ENCODE peak calls at places on chromosomes 4 and X, in ten cellular contexts. B, X, Y, C, S, G, W, T, P and Q are unnamed samples.

GRCh38 chrX:45628041-45628440 is 427.4 kb upstream of the DIPK2B start:
- DNase-seq in X (no peak), S (no peak), C (no peak), G (no peak), Y (no peak), W (no peak), B (no peak), P (no peak), T (no peak), Q (no peak)

GRCh38 chrX:13197961-13198761 is 121.7 kb downstream of the ATXN3L start:
- DNase-seq in S (no peak), C (no peak), W (no peak), X (no peak), B (no peak), Y (no peak), P (no peak), G (no peak), T (no peak), Q (no peak)

GRCh38 chr4:72031868-72032619 is at the start of gene NPFFR2:
- DNase-seq in S (no peak), Y (no peak), C (no peak), T (no peak), X (peak; percentile 72), B (no peak), P (no peak), W (no peak), G (no peak), Q (peak; percentile 20)

GRCh38 chr4:177492022-177492421 is 49.8 kb upstream of the AGA start:
- DNase-seq in S (no peak), Y (no peak), C (no peak), G (no peak), W (no peak), B (no peak), T (no peak), P (no peak), X (no peak), Q (no peak)

GRCh38 chrX:54961750-54962149 is 32.2 kb downstream of the PFKFB1 start:
- DNase-seq in T (no peak), C (no peak), B (no peak), Y (no peak), P (no peak), X (no peak), S (no peak), G (no peak), W (no peak), Q (no peak)

GRCh38 chr4:38117614-38118013 is 157.4 kb downstream of the PTTG2 start:
- DNase-seq in G (no peak), B (no peak), W (no peak), C (no peak), S (no peak), X (no peak), T (peak; percentile 20), Y (no peak), P (no peak), Q (no peak)

GRCh38 chrX:150085881-150086280 is 147.6 kb upstream of the EOLA2 start:
- DNase-seq in B (no peak), W (no peak), S (no peak), G (no peak), Y (no peak), P (no peak), T (no peak), C (no peak), X (no peak), Q (peak; percentile 62)

GRCh38 chrX:30906726-30907125 is 17.7 kb upstream of the TAB3 start:
- DNase-seq in G (no peak), Y (no peak), S (no peak), B (no peak), X (no peak), P (no peak), W (no peak), T (no peak), C (no peak), Q (no peak)

GRCh38 chr4:164935363-164935762 is 42.1 kb downstream of the TRIM61 start:
- DNase-seq in C (no peak), X (no peak), T (no peak), B (no peak), G (peak; percentile 25), W (no peak), P (no peak), S (no peak), Y (peak; percentile 51), Q (no peak)

GRCh38 chr4:97990409-97990808 is 152.9 kb downstream of the STPG2 start:
- DNase-seq in S (no peak), T (no peak), B (no peak), W (no peak), C (no peak), P (no peak), Y (no peak), X (no peak), G (no peak), Q (no peak)

GRCh38 chr4:173499568-173500535 is 30.2 kb downstream of the HAND2 start:
- DNase-seq in S (no peak), Y (no peak), W (no peak), P (no peak), X (no peak), C (no peak), B (peak; percentile 64), T (no peak), G (no peak), Q (no peak)

GRCh38 chr4:173500841-173501591 is 29.0 kb downstream of the HAND2 start:
- DNase-seq in W (no peak), T (no peak), C (no peak), Y (no peak), G (no peak), X (no peak), B (peak; percentile 68), P (no peak), S (no peak), Q (no peak)

GRCh38 chr4:173498023-173498422 is 32.0 kb downstream of the HAND2 start:
- DNase-seq in Y (no peak), X (no peak), T (no peak), B (peak; percentile 57), G (no peak), P (no peak), C (no peak), W (no peak), S (no peak), Q (no peak)

GRCh38 chr4:173501592-173502150 is 28.4 kb downstream of the HAND2 start:
- DNase-seq in B (peak; percentile 47), X (no peak), Y (no peak), W (no peak), T (no peak), G (no peak), P (no peak), C (no peak), S (no peak), Q (no peak)

DNA sequence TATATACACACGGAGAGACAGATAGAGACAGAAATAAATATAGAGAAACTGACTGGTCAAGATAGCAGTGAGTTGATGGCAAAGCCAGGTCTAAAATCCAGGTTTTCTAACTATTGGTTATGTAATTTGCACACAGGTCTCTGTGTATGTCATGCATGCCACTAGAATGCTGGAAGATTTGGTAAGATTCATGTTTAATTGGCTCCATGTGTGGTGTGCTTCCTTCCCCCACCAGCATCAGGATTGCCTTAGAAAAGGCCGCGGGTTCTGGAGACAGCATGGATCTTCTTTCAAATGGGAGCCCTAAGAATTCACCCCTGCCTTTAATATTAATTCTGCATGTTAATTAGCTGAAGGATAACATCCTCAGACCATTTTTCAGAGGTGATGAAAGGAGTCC is 31.3 kb downstream of the HAND2 start:
- DNase-seq in B (peak; percentile 17), P (no peak), Y (no peak), G (no peak), T (no peak), W (no peak), X (no peak), C (no peak), S (no peak), Q (no peak)
- TF ChIP-seq POLR2AphosphoS5 in B (no peak), P (no peak), Y (no peak), G (no peak), T (no peak), W (no peak), X (no peak), C (no peak), S (no peak), Q (no peak)

GRCh38 chr4:153345011-153345981 is 808 bp downstream of the MND1 start:
- DNase-seq in Y (no peak), P (no peak), C (no peak), S (peak; percentile 17), W (no peak), G (peak; percentile 64), B (no peak), T (peak; percentile 70), X (peak; percentile 79), Q (peak; percentile 66)
- TF ChIP-seq POLR2AphosphoS5 in Y (no peak), P (no peak), C (no peak), S (no peak), W (no peak), G (no peak), B (no peak), T (peak; percentile 33), X (no peak), Q (no peak)

GRCh38 chr4:41044165-41044564 is 170.2 kb downstream of the APBB2 start:
- DNase-seq in P (no peak), T (no peak), W (no peak), S (no peak), C (no peak), B (no peak), X (no peak), G (no peak), Y (no peak), Q (no peak)

GRCh38 chr4:41041541-41041940 is 172.8 kb downstream of the APBB2 start:
- DNase-seq in G (no peak), S (no peak), W (no peak), Y (no peak), T (no peak), B (no peak), C (no peak), P (no peak), X (no peak), Q (no peak)

GRCh38 chr4:41044791-41045190 is 169.6 kb downstream of the APBB2 start:
- DNase-seq in Y (no peak), X (no peak), B (no peak), W (no peak), C (no peak), S (no peak), T (no peak), G (no peak), P (no peak), Q (no peak)

GRCh38 chr4:41038304-41038703 is 176.0 kb downstream of the APBB2 start:
- DNase-seq in T (no peak), C (no peak), G (no peak), Y (no peak), B (no peak), P (no peak), S (no peak), W (no peak), X (no peak), Q (no peak)

DNA sequence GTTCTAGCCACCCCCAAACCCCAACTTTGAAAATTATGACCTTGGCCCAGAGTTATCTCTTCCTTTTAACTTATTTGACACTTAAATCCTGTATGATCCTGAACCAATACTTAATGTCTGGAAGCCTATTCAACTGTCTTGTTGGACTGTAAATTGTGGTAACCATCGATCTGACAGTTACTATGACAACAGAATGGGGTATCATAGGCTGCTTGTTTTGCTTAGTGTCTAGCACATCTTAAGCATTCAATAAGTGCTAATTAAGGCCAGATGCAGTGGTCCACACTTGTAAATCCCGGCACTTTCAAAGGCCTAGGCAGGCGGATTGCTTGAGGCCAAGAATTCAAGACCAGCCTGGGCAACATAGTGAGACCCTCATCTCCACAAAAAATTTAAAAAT is 175.0 kb downstream of the APBB2 start:
- DNase-seq in B (no peak), P (no peak), Y (no peak), T (no peak), W (no peak), X (no peak), C (no peak), G (no peak), S (no peak), Q (no peak)
- TF ChIP-seq POLR2AphosphoS5 in B (no peak), P (no peak), Y (no peak), T (no peak), W (no peak), X (no peak), C (no peak), G (no peak), S (no peak), Q (no peak)

GRCh38 chr4:2253160-2254084 is 8.5 kb downstream of the MXD4 start:
- DNase-seq in W (no peak), G (no peak), T (no peak), C (no peak), S (peak; percentile 10), B (peak; percentile 55), X (peak; percentile 72), P (peak; percentile 15), Y (no peak), Q (no peak)
- TF ChIP-seq POLR2AphosphoS5 in W (no peak), G (no peak), T (no peak), C (no peak), S (no peak), B (no peak), X (no peak), P (no peak), Y (no peak), Q (no peak)